ENCODE peak calls at places on chromosomes 3 and 15, in four cellular contexts. F is HepG2, J is GM12878, G is H1. S is an unnamed sample.

GRCh38 chr15:35540885-35541284 is 5.1 kb downstream of the DPH6 start:
- DNase-seq in J (no peak), F (no peak), G (no peak), S (no peak)

GRCh38 chr3:87621667-87622066 is 345.3 kb upstream of the POU1F1 start:
- DNase-seq in F (no peak), J (peak; percentile 26), G (no peak), S (no peak)

GRCh38 chr3:142209655-142210054 is 15.7 kb downstream of the GK5 start:
- DNase-seq in F (no peak), J (no peak), G (no peak), S (no peak)

GRCh38 chr3:89525597-89525996 is 418.2 kb downstream of the EPHA3 start:
- DNase-seq in J (no peak), G (no peak), F (no peak), S (no peak)

GRCh38 chr3:189292667-189293478 is 121.1 kb downstream of the TPRG1 start:
- DNase-seq in J (no peak), F (no peak), G (no peak), S (no peak)

GRCh38 chr15:74319596-74320357 is 47.7 kb downstream of the CYP11A1 start:
- DNase-seq in J (no peak), G (no peak), F (no peak), S (peak; percentile 85)

GRCh38 chr3:57971975-57972374 is 36.2 kb upstream of the FLNB start:
- DNase-seq in J (no peak), G (no peak), F (no peak), S (no peak)

GRCh38 chr3:167483708-167484475 is 10.1 kb upstream of the SERPINI2 start:
- DNase-seq in F (no peak), J (no peak), G (no peak), S (no peak)

GRCh38 chr3:139312959-139313358 is 30.9 kb upstream of the MRPS22 start:
- DNase-seq in F (no peak), G (no peak), J (no peak), S (no peak)

GRCh38 chr3:135706758-135707375 is 258.7 kb upstream of the PPP2R3A start:
- DNase-seq in F (no peak), G (no peak), J (no peak), S (no peak)

GRCh38 chr3:136731274-136731884 is 20.8 kb downstream of the STAG1 start:
- DNase-seq in J (no peak), G (no peak), F (no peak), S (no peak)

GRCh38 chr3:116112686-116113085 is 332.6 kb downstream of the LSAMP start:
- DNase-seq in G (no peak), J (no peak), F (no peak), S (no peak)

GRCh38 chr15:25882466-25882865 is 19.3 kb upstream of the ATP10A start:
- DNase-seq in F (no peak), J (no peak), G (no peak), S (no peak)

GRCh38 chr15:88185584-88185983 is 71.0 kb downstream of the NTRK3 start:
- DNase-seq in F (no peak), J (no peak), G (no peak), S (no peak)

GRCh38 chr3:7789324-7789723 is 712.3 kb upstream of the LMCD1 start:
- DNase-seq in G (no peak), F (no peak), J (no peak), S (no peak)

GRCh38 chr3:23324745-23325144 is 121.6 kb downstream of the UBE2E2 start:
- DNase-seq in F (no peak), J (peak; percentile 12), G (no peak), S (no peak)

GRCh38 chr3:66196633-66197032 is 24.2 kb upstream of the SLC25A26 start:
- DNase-seq in F (no peak), G (no peak), J (no peak), S (no peak)

GRCh38 chr3:66200147-66200546 is 20.7 kb upstream of the SLC25A26 start:
- DNase-seq in F (no peak), G (no peak), J (no peak), S (no peak)

GRCh38 chr3:66198437-66199088 is 22.2 kb upstream of the SLC25A26 start:
- DNase-seq in J (no peak), G (no peak), F (no peak), S (no peak)

GRCh38 chr3:66199089-66199473 is 21.7 kb upstream of the SLC25A26 start:
- DNase-seq in G (no peak), J (no peak), F (peak; percentile 4), S (no peak)

DNA sequence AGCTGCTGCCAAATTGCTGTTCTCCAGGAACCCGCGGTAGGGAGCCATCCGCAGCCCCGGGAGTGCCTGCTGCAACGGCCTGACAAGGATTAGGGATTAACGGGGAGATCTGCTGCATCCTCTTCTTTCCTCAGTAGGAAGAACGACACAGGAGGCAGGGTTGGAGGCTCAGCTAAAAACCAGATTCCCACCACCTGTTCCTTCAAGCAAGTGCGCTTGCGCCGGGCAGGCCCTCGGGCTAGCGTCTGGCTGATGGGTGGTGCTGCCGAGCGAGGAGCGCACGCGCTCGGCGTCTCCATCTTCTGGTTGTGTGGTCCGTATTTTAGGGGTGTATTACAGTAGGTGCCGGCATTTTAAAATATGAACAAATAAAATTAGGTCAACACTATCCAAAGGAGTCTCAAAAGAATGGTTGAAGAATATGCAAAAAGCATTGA is 25.4 kb upstream of the SLC25A26 start:
- DNase-seq in J (no peak), G (peak; percentile 47), F (no peak), S (no peak)
- H3K4me3 ChIP-seq in J (no peak overlapping the region), G (peak overlapping the region; percentile 11), F (no peak overlapping the region), S (no peak overlapping the region)

DNA sequence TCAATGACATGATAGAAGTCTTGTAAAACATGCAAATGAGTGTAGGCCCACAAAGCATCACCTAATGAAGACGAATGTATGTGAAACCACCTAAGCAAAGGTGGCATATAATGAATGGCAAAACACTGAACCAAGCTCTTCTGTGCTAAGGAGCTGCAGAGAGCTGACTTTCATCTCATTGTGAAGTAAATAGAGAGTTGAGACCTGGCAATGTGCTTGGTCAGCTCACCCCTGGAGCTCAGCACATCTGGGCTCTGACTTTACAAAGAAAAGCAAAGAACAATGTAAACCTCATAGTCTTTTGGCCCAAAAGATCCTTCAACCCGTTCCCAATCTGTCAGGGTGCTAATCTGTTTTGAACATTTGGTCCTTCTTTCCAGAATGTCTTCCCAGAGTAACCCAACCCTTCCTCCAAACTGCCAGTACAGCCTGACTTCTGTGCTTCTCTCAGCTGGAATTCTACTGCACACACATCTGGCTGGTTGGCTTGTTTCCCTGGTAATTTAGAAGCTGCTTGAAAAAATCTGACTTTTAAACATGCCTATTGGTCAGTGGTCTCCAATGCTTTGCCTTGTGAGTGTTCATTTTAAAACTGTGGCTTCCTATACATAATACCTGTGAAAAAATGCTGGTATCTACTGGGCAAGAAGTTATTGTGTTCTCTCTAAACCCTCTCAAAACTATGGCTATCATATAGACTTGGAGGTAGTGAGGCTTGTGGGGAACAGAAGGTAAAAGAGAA is 101.7 kb downstream of the CD200R1L start:
- DNase-seq in F (no peak), G (no peak), J (no peak), S (no peak)
- TF ChIP-seq SUZ12 in F (no peak), G (no peak), J (no peak), S (no peak)

GRCh38 chr3:186915808-186916796 is 14.2 kb upstream of the ST6GAL1 start:
- DNase-seq in F (no peak), G (no peak), J (no peak), S (no peak)
- H3K4me3 ChIP-seq in F (no peak overlapping the region), G (no peak overlapping the region), J (no peak overlapping the region), S (no peak overlapping the region)

DNA sequence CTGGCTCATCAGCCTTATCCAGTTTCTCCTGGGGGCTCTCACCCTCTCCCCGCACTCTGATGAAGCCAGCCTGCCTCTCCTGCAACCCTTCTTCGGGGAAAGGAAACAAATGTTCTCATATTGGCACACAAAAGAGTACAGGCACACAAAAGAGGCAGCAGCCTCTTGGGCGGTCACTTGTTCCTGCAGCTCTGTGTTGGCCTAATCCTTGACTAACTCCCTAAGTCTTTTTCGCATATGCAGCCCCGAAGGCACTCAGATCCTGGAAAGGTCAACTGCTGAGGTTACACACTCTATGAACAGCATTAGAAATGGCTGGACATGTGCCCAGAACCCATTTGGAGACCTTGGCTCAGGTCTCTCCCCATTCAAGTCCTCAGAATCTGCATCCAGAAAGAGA is 7.4 kb upstream of the CAMP start:
- DNase-seq in G (no peak), J (no peak), F (no peak), S (no peak)
- TF ChIP-seq SUZ12 in G (no peak), J (no peak), F (no peak), S (no peak)

DNA sequence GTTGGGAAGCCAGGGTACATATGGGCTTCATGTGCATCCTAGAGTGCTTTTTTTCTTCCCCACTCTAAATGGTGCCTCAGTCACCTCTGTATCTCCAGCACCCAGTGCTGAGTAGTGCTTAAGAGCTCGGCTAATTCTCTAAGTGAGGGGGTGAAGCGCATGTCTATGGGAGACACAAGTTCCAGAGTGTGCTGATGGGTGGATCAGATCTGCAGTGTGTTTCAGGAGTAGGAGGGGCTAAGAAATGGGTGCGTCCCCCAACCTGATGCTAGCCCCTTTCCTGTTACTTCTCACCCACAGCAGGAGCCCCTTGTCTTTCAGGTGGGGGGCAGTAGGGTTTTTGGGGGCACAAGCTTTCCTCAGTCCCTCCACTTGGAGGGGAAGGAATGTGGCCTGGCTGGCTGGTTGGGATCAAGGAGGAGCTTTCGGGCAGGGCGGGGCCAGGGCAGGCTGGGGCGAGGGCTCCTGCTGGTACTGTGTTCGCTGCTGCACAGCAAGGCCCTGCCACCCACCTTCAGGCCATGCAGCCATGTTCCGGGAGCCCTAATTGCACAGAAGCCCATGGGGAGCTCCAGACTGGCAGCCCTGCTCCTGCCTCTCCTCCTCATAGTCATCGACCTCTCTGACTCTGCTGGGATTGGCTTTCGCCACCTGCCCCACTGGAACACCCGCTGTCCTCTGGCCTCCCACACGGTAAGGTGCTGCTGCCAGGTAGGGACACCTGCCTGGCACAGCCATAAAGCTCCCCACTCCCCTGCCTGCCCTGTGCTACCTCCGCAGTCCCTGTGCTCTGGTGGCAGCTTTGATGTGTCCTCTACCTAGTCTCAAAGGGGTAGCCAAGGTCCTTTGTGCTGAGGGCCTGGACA is at the start of gene IL17RE:
- DNase-seq in J (no peak), F (peak; percentile 41), G (no peak), S (no peak)
- H3K4me3 ChIP-seq in J (no peak within 1 kb of the TSS), F (peak within 1 kb of the TSS; percentile 89), G (no peak within 1 kb of the TSS), S (no peak within 1 kb of the TSS)

DNA sequence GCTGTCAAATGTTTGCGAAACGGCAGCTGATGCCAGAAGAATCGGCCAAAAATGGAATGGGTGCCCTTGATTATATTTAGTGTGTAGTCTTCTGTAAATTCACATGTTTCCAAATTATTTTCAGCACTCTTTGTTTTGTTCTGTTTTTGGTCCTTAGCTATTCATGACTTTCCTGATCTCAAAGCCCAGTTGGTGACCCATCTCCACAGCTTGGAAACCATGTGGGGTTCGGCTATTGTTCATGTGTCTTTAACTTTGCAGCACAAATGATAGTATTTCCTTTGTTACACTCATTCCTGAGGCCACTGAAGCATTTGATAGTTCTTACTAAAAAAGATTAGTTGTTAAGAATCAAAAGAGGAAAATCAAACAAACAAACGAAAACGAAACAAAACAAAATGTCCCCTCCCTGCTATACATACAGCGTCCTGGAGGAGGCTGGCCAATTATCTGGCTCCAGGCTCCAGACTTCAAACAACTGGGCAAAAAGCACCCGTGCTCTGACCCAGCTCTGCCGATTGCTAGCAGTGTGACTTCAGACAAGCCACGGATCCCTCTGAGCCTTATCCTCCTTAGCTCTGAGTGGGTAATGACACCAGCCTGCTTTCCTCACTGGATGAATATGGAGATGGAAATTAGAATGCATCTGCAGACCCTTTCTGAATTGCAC is 121.0 kb downstream of the CACNA2D3 start:
- DNase-seq in G (no peak), F (peak; percentile 17), J (no peak), S (no peak)
- TF ChIP-seq SUZ12 in G (no peak), F (no peak), J (no peak), S (no peak)

DNA sequence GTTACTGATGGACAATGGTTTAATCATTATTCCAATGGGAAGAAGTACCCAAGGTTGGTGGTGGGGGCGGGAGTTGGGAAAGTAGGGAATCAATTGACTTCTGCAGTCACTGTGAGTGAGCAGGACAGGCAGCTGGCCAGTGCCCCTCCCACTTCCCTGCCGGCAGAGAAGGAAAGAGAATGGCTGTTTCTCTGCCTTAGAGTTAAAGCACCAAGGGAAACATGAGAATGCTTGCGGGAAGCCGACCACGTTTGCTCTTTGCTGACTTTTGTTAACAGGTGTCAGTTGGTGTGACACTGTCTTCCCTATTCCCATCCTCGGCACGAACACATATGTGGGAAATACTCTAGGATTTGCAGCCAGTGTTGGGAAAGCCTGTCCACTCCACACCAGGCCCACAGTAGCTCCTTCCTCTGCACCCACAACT is 33.5 kb upstream of the MFSD1 start:
- DNase-seq in F (peak; percentile 67), G (no peak), J (no peak), S (no peak)
- H3K4me3 ChIP-seq in F (peak overlapping the region; percentile 44), G (no peak overlapping the region), J (no peak overlapping the region), S (no peak overlapping the region)